ENCODE peak calls at places on chromosomes 7 and 10, in ten cellular contexts. One of them, this sample, is unnamed.

GRCh38 chr10:33248638-33249037 is 85.8 kb downstream of the NRP1 start:
- DNase-seq in suprapubic skin: no peak
- DNase-seq in testis: no peak
- DNase-seq in thyroid gland: no peak
- DNase-seq in lower leg skin: no peak
- DNase-seq in HCT116: no peak
- DNase-seq in breast epithelium: no peak
- DNase-seq in A549: no peak
- DNase-seq in GM12878: no peak
- DNase-seq in transverse colon: no peak
- DNase-seq in this sample: no peak

GRCh38 chr7:101784275-101785127 is 32.9 kb upstream of the CUX1 start:
- DNase-seq in suprapubic skin: no peak
- DNase-seq in lower leg skin: no peak
- DNase-seq in breast epithelium: no peak
- DNase-seq in HCT116: no peak
- DNase-seq in A549: no peak
- DNase-seq in GM12878: no peak
- DNase-seq in testis: peak
- DNase-seq in transverse colon: no peak
- DNase-seq in thyroid gland: no peak
- DNase-seq in this sample: no peak

GRCh38 chr10:86687750-86688149 is 19.4 kb downstream of the LDB3 start:
- DNase-seq in A549: no peak
- DNase-seq in testis: no peak
- DNase-seq in HCT116: no peak
- DNase-seq in thyroid gland: no peak
- DNase-seq in breast epithelium: no peak
- DNase-seq in transverse colon: no peak
- DNase-seq in lower leg skin: no peak
- DNase-seq in suprapubic skin: no peak
- DNase-seq in GM12878: no peak
- DNase-seq in this sample: no peak

GRCh38 chr7:192035-192649 is at the start of gene FAM20C:
- DNase-seq in thyroid gland: peak
- DNase-seq in testis: peak
- DNase-seq in HCT116: peak
- DNase-seq in GM12878: no peak
- DNase-seq in lower leg skin: peak
- DNase-seq in suprapubic skin: peak
- DNase-seq in A549: peak
- DNase-seq in transverse colon: peak
- DNase-seq in breast epithelium: peak
- DNase-seq in this sample: peak

GRCh38 chr10:6036861-6037321 is 25.3 kb downstream of the IL2RA start:
- DNase-seq in breast epithelium: no peak
- DNase-seq in GM12878: no peak
- DNase-seq in testis: no peak
- DNase-seq in lower leg skin: peak
- DNase-seq in suprapubic skin: no peak
- DNase-seq in A549: no peak
- DNase-seq in thyroid gland: no peak
- DNase-seq in HCT116: no peak
- DNase-seq in transverse colon: no peak
- DNase-seq in this sample: no peak

GRCh38 chr7:34115503-34115902 is 210.2 kb downstream of the BMPER start:
- DNase-seq in GM12878: no peak
- DNase-seq in testis: no peak
- DNase-seq in suprapubic skin: no peak
- DNase-seq in HCT116: no peak
- DNase-seq in A549: no peak
- DNase-seq in transverse colon: no peak
- DNase-seq in breast epithelium: no peak
- DNase-seq in thyroid gland: no peak
- DNase-seq in lower leg skin: no peak
- DNase-seq in this sample: no peak

GRCh38 chr10:100998991-100999741 is 442 bp upstream of the LZTS2 start:
- DNase-seq in lower leg skin: peak
- DNase-seq in suprapubic skin: peak
- DNase-seq in GM12878: no peak
- DNase-seq in breast epithelium: peak
- DNase-seq in testis: peak
- DNase-seq in transverse colon: peak
- DNase-seq in HCT116: no peak
- DNase-seq in A549: peak
- DNase-seq in thyroid gland: peak
- DNase-seq in this sample: peak

GRCh38 chr7:39615350-39615975 is 7.9 kb upstream of the RALA start:
- DNase-seq in testis: no peak
- DNase-seq in lower leg skin: no peak
- DNase-seq in A549: no peak
- DNase-seq in GM12878: no peak
- DNase-seq in thyroid gland: no peak
- DNase-seq in transverse colon: no peak
- DNase-seq in HCT116: no peak
- DNase-seq in breast epithelium: no peak
- DNase-seq in suprapubic skin: no peak
- DNase-seq in this sample: no peak

GRCh38 chr7:158063850-158064610 is 523.6 kb downstream of the PTPRN2 start:
- DNase-seq in GM12878: no peak
- DNase-seq in testis: no peak
- DNase-seq in transverse colon: no peak
- DNase-seq in suprapubic skin: no peak
- DNase-seq in lower leg skin: no peak
- DNase-seq in A549: no peak
- DNase-seq in breast epithelium: no peak
- DNase-seq in HCT116: no peak
- DNase-seq in thyroid gland: no peak
- DNase-seq in this sample: no peak

GRCh38 chr10:76311752-76312699 is 880.6 kb downstream of the LRMDA start:
- DNase-seq in testis: peak
- DNase-seq in breast epithelium: no peak
- DNase-seq in A549: peak
- DNase-seq in HCT116: peak
- DNase-seq in suprapubic skin: no peak
- DNase-seq in transverse colon: no peak
- DNase-seq in lower leg skin: no peak
- DNase-seq in GM12878: no peak
- DNase-seq in thyroid gland: no peak
- DNase-seq in this sample: peak

DNA sequence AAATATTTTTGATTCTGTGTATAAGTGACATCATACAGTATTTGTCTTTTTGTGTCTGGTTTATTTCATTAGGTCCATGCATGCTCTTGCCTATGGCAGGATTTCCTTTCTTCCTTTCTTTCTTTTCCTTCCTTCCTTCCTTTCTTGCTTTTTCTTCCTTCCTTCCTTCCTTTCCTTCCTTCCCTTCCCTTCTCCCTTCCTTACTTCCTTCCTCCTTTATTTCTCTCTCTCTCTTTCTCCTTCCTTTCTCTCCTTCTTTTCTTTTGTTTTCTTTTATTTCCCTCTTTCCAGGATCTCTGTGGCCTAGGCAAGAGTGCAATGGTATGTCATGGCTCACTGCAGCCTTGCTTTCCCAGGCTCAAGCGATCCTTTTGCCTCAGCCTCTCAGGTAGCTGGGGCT is 31.4 kb upstream of the CALU start:
- DNase-seq in HCT116: no peak
- DNase-seq in testis: no peak
- DNase-seq in GM12878: no peak
- DNase-seq in A549: no peak
- DNase-seq in lower leg skin: no peak
- DNase-seq in thyroid gland: no peak
- DNase-seq in breast epithelium: no peak
- DNase-seq in transverse colon: no peak
- DNase-seq in suprapubic skin: no peak
- DNase-seq in this sample: no peak
- TF ChIP-seq POLR2A in HCT116: no peak
- TF ChIP-seq POLR2A in testis: no peak
- TF ChIP-seq POLR2A in GM12878: no peak
- TF ChIP-seq POLR2A in A549: no peak
- TF ChIP-seq POLR2A in lower leg skin: no peak
- TF ChIP-seq POLR2A in thyroid gland: no peak
- TF ChIP-seq POLR2A in breast epithelium: no peak
- TF ChIP-seq POLR2A in transverse colon: no peak
- TF ChIP-seq POLR2A in suprapubic skin: no peak
- TF ChIP-seq POLR2A in this sample: no peak

GRCh38 chr10:79446451-79447020 is 1.1 kb upstream of the ZCCHC24 start:
- DNase-seq in A549: peak
- DNase-seq in breast epithelium: peak
- DNase-seq in GM12878: no peak
- DNase-seq in HCT116: no peak
- DNase-seq in transverse colon: peak
- DNase-seq in testis: peak
- DNase-seq in thyroid gland: peak
- DNase-seq in lower leg skin: peak
- DNase-seq in suprapubic skin: peak
- DNase-seq in this sample: peak

GRCh38 chr10:79447911-79448731 is 2.7 kb upstream of the ZCCHC24 start:
- DNase-seq in testis: no peak
- DNase-seq in lower leg skin: peak
- DNase-seq in breast epithelium: no peak
- DNase-seq in transverse colon: no peak
- DNase-seq in HCT116: no peak
- DNase-seq in A549: no peak
- DNase-seq in GM12878: no peak
- DNase-seq in suprapubic skin: peak
- DNase-seq in thyroid gland: no peak
- DNase-seq in this sample: no peak

GRCh38 chr10:79444243-79445119 is 943 bp downstream of the ZCCHC24 start:
- DNase-seq in testis: peak
- DNase-seq in A549: peak
- DNase-seq in lower leg skin: peak
- DNase-seq in HCT116: no peak
- DNase-seq in GM12878: no peak
- DNase-seq in breast epithelium: no peak
- DNase-seq in suprapubic skin: peak
- DNase-seq in thyroid gland: peak
- DNase-seq in transverse colon: peak
- DNase-seq in this sample: peak

GRCh38 chr10:79445217-79445707 is at the start of gene ZCCHC24:
- DNase-seq in transverse colon: peak
- DNase-seq in lower leg skin: peak
- DNase-seq in testis: peak
- DNase-seq in HCT116: peak
- DNase-seq in thyroid gland: peak
- DNase-seq in GM12878: no peak
- DNase-seq in A549: peak
- DNase-seq in suprapubic skin: peak
- DNase-seq in breast epithelium: peak
- DNase-seq in this sample: peak

GRCh38 chr10:79445708-79446450 is 455 bp upstream of the ZCCHC24 start:
- DNase-seq in suprapubic skin: peak
- DNase-seq in GM12878: peak
- DNase-seq in lower leg skin: peak
- DNase-seq in HCT116: peak
- DNase-seq in thyroid gland: peak
- DNase-seq in A549: peak
- DNase-seq in testis: peak
- DNase-seq in breast epithelium: peak
- DNase-seq in transverse colon: peak
- DNase-seq in this sample: peak
- TF ChIP-seq POLR2A in suprapubic skin: no peak
- TF ChIP-seq POLR2A in GM12878: no peak
- TF ChIP-seq POLR2A in lower leg skin: no peak
- TF ChIP-seq POLR2A in HCT116: peak
- TF ChIP-seq POLR2A in thyroid gland: no peak
- TF ChIP-seq POLR2A in A549: no peak
- TF ChIP-seq POLR2A in testis: no peak
- TF ChIP-seq POLR2A in breast epithelium: peak
- TF ChIP-seq POLR2A in transverse colon: peak
- TF ChIP-seq POLR2A in this sample: no peak

GRCh38 chr7:16402084-16402483 is 19.3 kb downstream of the CRPPA start:
- DNase-seq in transverse colon: no peak
- DNase-seq in suprapubic skin: no peak
- DNase-seq in HCT116: no peak
- DNase-seq in A549: no peak
- DNase-seq in lower leg skin: no peak
- DNase-seq in testis: no peak
- DNase-seq in breast epithelium: no peak
- DNase-seq in thyroid gland: no peak
- DNase-seq in GM12878: no peak
- DNase-seq in this sample: no peak
- TF ChIP-seq POLR2A in transverse colon: no peak
- TF ChIP-seq POLR2A in suprapubic skin: no peak
- TF ChIP-seq POLR2A in HCT116: no peak
- TF ChIP-seq POLR2A in A549: no peak
- TF ChIP-seq POLR2A in lower leg skin: no peak
- TF ChIP-seq POLR2A in testis: no peak
- TF ChIP-seq POLR2A in breast epithelium: no peak
- TF ChIP-seq POLR2A in thyroid gland: no peak
- TF ChIP-seq POLR2A in GM12878: no peak
- TF ChIP-seq POLR2A in this sample: no peak

DNA sequence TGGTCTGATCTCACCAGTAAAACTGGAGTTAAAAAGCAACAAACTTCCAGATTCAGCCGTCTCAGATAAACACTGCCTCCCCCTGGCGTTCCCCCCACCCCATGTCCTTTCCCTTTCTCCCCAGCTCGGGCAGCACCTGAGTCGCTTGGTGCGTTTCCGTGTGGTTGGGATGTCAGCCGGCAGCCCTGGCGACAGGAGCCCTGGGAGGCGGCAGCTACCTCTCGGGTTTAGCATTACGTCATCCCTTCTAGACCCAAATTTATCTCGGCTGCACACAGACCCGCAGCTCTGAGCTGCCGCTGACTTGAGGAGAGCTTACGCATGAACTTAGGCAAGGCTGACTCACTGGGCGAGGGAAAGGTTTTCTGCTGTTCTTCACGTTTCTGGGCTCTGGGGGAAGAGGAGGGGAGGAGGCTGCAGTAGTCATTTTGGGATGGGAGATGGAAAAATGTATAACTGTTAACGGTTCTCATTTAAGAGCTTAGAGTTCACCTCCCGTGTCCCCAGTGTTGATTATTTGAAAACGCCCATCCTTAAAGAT is 14.4 kb downstream of the MXI1 start:
- DNase-seq in testis: peak
- DNase-seq in lower leg skin: peak
- DNase-seq in HCT116: peak
- DNase-seq in transverse colon: peak
- DNase-seq in A549: peak
- DNase-seq in GM12878: no peak
- DNase-seq in suprapubic skin: peak
- DNase-seq in thyroid gland: peak
- DNase-seq in breast epithelium: peak
- DNase-seq in this sample: peak
- TF ChIP-seq POLR2A in testis: no peak
- TF ChIP-seq POLR2A in lower leg skin: no peak
- TF ChIP-seq POLR2A in HCT116: no peak
- TF ChIP-seq POLR2A in transverse colon: no peak
- TF ChIP-seq POLR2A in A549: no peak
- TF ChIP-seq POLR2A in GM12878: no peak
- TF ChIP-seq POLR2A in suprapubic skin: no peak
- TF ChIP-seq POLR2A in thyroid gland: peak
- TF ChIP-seq POLR2A in breast epithelium: no peak
- TF ChIP-seq POLR2A in this sample: peak